ENCODE peak calls at places on chromosomes 5 and 9, in seven cellular contexts. O is EL, H is tibial artery, V is HFF-Myc, S is amniotic stem cell, P is Panc1, W is NCI-H2081. B is an unnamed sample.

GRCh38 chr5:128695791-128696520 is 157.9 kb upstream of the FBN2 start:
- DNase-seq in O (no peak), H (no peak), V (no peak), S (no peak), P (no peak), W (no peak), B (no peak)

GRCh38 chr5:14595189-14595588 is 13.6 kb downstream of the OTULINL start:
- DNase-seq in O (no peak), H (no peak), V (no peak), S (no peak), P (no peak), W (no peak), B (no peak)

GRCh38 chr9:78238061-78239038 is 2.5 kb downstream of the CEP78 start:
- DNase-seq in O (no peak), H (no peak), V (no peak), S (no peak), P (no peak), W (no peak), B (no peak)

GRCh38 chr5:142685418-142686209 is at the start of gene FGF1:
- DNase-seq in O (no peak), H (no peak), V (no peak), S (no peak), P (no peak), W (no peak), B (no peak)

GRCh38 chr9:9492506-9492905 is 1120.3 kb downstream of the PTPRD start:
- DNase-seq in O (no peak), H (no peak), V (no peak), S (no peak), P (no peak), W (no peak), B (no peak)

GRCh38 chr5:57532513-57533497 is 50.2 kb upstream of the ACTBL2 start:
- DNase-seq in O (peak; percentile 54), H (no peak), V (no peak), S (peak; percentile 25), P (no peak), W (no peak), B (no peak)

GRCh38 chr5:4204616-4205151 is 609.1 kb downstream of the IRX1 start:
- DNase-seq in O (no peak), H (no peak), V (no peak), S (no peak), P (no peak), W (no peak), B (no peak)

GRCh38 chr9:79574716-79575242 is 3.0 kb downstream of the TLE4 start:
- DNase-seq in O (peak; percentile 60), H (no peak), V (no peak), S (no peak), P (no peak), W (no peak), B (no peak)

GRCh38 chr5:100539519-100539918 is 4.3 kb downstream of the FAM174A start:
- DNase-seq in O (no peak), H (no peak), V (no peak), S (no peak), P (no peak), W (no peak), B (no peak)

B was measured in uterus.